ENCODE peak calls at places on chromosomes 1 and 21, in ten cellular contexts. F is endodermal cell, G is RWPE2, S is A549, U is pancreas, I is esophagus squamous epithelium, A is body of pancreas, H is cardiac muscle cell, R is osteoblast, T is ascending aorta. K is an unnamed sample. For H3K4me1, the result is how much of the 10 kb centered on the place peaks cover.

GRCh38 chr1:172653015-172653709 is 5.7 kb upstream of the FASLG start:
- DNase-seq in G (no peak), S (no peak), A (no peak), T (no peak), U (no peak), H (peak), I (no peak), R (no peak), F (no peak), K (no peak)

GRCh38 chr1:158933621-158934020 is 2.3 kb downstream of the PYHIN1 start:
- DNase-seq in A (no peak), R (no peak), I (no peak), S (no peak), G (no peak), H (no peak), F (no peak), T (no peak), U (no peak), K (no peak)

GRCh38 chr1:29193879-29194455 is 12.3 kb upstream of the SRSF4 start:
- DNase-seq in R (no peak), I (no peak), T (no peak), A (no peak), S (no peak), H (no peak), U (no peak), G (no peak), F (no peak), K (no peak)

GRCh38 chr1:173802961-173803360 is 21.5 kb upstream of the DARS2 start:
- DNase-seq in H (peak), T (no peak), U (no peak), S (no peak), R (no peak), G (no peak), F (no peak), I (no peak), A (no peak), K (no peak)

GRCh38 chr1:225873281-225873850 is 8.8 kb downstream of the TMEM63A start:
- DNase-seq in H (no peak), G (no peak), S (no peak), A (no peak), T (no peak), R (no peak), I (no peak), F (no peak), U (no peak), K (no peak)

GRCh38 chr1:81812712-81813111 is 12.0 kb downstream of the ADGRL2 start:
- DNase-seq in H (peak), T (no peak), S (no peak), G (no peak), U (no peak), A (no peak), F (no peak), I (no peak), R (peak), K (no peak)

GRCh38 chr1:94597701-94598100 is 56.1 kb upstream of the F3 start:
- DNase-seq in S (no peak), F (peak), A (no peak), I (no peak), G (no peak), T (no peak), R (peak), U (no peak), H (peak), K (peak)

GRCh38 chr1:223189525-223189902 is 46.5 kb upstream of the TLR5 start:
- DNase-seq in T (no peak), H (no peak), U (no peak), S (no peak), I (no peak), G (no peak), F (peak), A (no peak), R (no peak), K (no peak)

GRCh38 chr1:112906155-112906698 is 49.8 kb downstream of the SLC16A1 start:
- DNase-seq in F (no peak), H (no peak), S (no peak), R (no peak), I (no peak), T (no peak), A (no peak), U (no peak), G (no peak), K (peak)

GRCh38 chr1:245921417-245921816 is 585.7 kb downstream of the SMYD3 start:
- DNase-seq in U (no peak), A (no peak), I (no peak), T (no peak), G (no peak), R (no peak), S (no peak), F (no peak), H (no peak), K (no peak)

GRCh38 chr1:5880630-5881405 is 111.4 kb downstream of the NPHP4 start:
- DNase-seq in R (peak), H (no peak), S (no peak), U (no peak), A (no peak), I (no peak), F (no peak), T (no peak), G (no peak), K (no peak)

GRCh38 chr21:25362375-25363267 is 244.7 kb downstream of the MRPL39 start:
- DNase-seq in G (no peak), A (no peak), F (no peak), R (no peak), I (no peak), T (no peak), S (no peak), H (no peak), U (no peak), K (no peak)

GRCh38 chr1:233019083-233019482 is 68.7 kb downstream of the NTPCR start:
- DNase-seq in I (no peak), A (no peak), T (no peak), S (no peak), G (no peak), F (no peak), H (no peak), R (no peak), U (no peak), K (no peak)

GRCh38 chr1:48568501-48568900 is 96.5 kb upstream of the SPATA6 start:
- DNase-seq in A (no peak), R (no peak), T (no peak), S (no peak), G (no peak), U (no peak), I (no peak), F (no peak), H (no peak), K (peak)

GRCh38 chr1:197140123-197140522 is 6.3 kb downstream of the ASPM start:
- DNase-seq in G (no peak), A (no peak), U (no peak), I (no peak), F (no peak), H (peak), S (no peak), T (no peak), R (no peak), K (no peak)

GRCh38 chr21:28487455-28488070 is 505.1 kb downstream of the LTN1 start:
- DNase-seq in A (no peak), G (no peak), I (no peak), S (no peak), R (no peak), F (no peak), T (no peak), U (no peak), H (no peak), K (no peak)

GRCh38 chr21:45562965-45563364 is 20.7 kb upstream of the SLC19A1 start:
- DNase-seq in G (no peak), F (peak), I (no peak), H (no peak), U (no peak), T (no peak), A (no peak), S (no peak), R (no peak), K (no peak)

GRCh38 chr1:192810253-192810880 is 1.5 kb downstream of the RGS2 start:
- DNase-seq in H (peak), G (no peak), I (no peak), F (peak), R (no peak), T (no peak), A (no peak), S (no peak), U (peak), K (no peak)

GRCh38 chr21:21232320-21232719 is 234.1 kb downstream of the NCAM2 start:
- DNase-seq in R (no peak), F (no peak), T (no peak), U (no peak), H (peak), S (no peak), I (no peak), A (no peak), G (no peak), K (no peak)

GRCh38 chr21:36477001-36477400 is 2.9 kb downstream of the CLDN14 start:
- DNase-seq in F (no peak), H (no peak), A (no peak), I (no peak), R (no peak), T (no peak), S (no peak), U (no peak), G (no peak), K (no peak)

GRCh38 chr1:94629259-94630181 is 88.0 kb upstream of the F3 start:
- DNase-seq in I (no peak), G (no peak), A (no peak), H (peak), U (no peak), R (no peak), T (no peak), F (no peak), S (no peak), K (no peak)

GRCh38 chr21:37915941-37916794 is at the start of gene KCNJ6:
- DNase-seq in F (peak), G (no peak), U (no peak), H (peak), S (peak), I (no peak), A (peak), R (peak), T (no peak), K (peak)

GRCh38 chr21:37917612-37918011 is 1.4 kb upstream of the KCNJ6 start:
- DNase-seq in R (peak), S (no peak), A (no peak), H (peak), G (no peak), I (no peak), U (no peak), T (no peak), F (no peak), K (peak)

GRCh38 chr21:37914211-37914900 is 1.9 kb downstream of the KCNJ6 start:
- DNase-seq in I (no peak), H (peak), U (no peak), A (peak), S (no peak), G (no peak), R (peak), T (no peak), F (peak), K (peak)

GRCh38 chr21:37915516-37915915 is 741 bp downstream of the KCNJ6 start:
- DNase-seq in R (no peak), A (no peak), T (no peak), G (no peak), F (no peak), S (no peak), H (no peak), U (no peak), I (no peak), K (no peak)

GRCh38 chr21:37916795-37917142 is 512 bp upstream of the KCNJ6 start:
- DNase-seq in R (no peak), G (no peak), H (no peak), U (no peak), A (peak), T (no peak), I (no peak), F (peak), S (peak), K (no peak)
- TF ChIP-seq CTCF in R (no peak), G (no peak), H (no peak), U (no peak), A (no peak), T (no peak), I (no peak), F (peak), S (peak), K (no peak)

DNA sequence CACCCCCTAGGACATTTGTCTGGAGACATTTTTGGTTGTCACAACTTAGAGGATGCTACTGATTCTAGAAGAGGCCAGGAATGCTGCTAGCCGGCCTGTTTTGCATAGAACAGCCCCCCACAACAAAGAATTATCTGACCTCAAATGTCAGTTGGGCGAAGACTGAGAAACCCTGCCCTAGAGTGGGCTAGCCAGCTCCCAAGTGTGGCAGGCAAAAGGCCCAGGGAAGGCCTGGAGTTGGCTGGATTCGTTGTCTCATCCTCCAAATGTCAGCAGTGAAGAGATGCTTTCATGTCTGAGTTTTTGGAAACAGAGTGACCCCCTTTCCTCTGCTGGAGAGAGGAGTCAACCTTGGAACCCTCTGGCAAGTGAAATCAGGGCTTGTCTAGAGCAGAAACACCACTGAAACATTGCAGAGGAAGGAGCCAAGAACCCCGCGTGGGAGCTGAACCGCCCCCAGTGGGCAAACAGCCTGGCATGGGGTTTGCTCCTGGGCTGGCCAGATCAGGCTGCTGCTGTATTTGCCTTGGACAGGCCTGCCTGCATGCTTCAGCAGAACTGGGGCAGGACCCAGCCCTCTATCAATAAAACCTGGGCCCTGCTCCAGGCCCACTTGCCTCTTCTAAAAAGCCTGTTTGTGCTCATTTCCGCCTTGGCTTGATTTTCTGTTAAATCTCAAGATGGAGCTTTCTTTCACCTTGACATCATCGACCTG is 32.9 kb downstream of the RASSF5 start:
- DNase-seq in F (no peak), S (no peak), T (peak), U (peak), R (no peak), A (peak), G (no peak), I (no peak), H (peak), K (no peak)
- H3K27ac ChIP-seq in F (no peak), S (no peak), T (peak), U (peak), R (no peak), A (peak), G (no peak), I (peak), H (no peak), K (no peak)

GRCh38 chr21:31489014-31489413 is 145.0 kb upstream of the TIAM1 start:
- DNase-seq in R (no peak), F (no peak), U (no peak), A (no peak), G (no peak), S (no peak), T (no peak), I (no peak), H (no peak), K (no peak)
- H3K4me1 ChIP-seq in R (under half), F (under half), U (under half), A (under half), G (under half), S (under half), T (under half), I (under half), H (under half), K (under half)

GRCh38 chr1:170659404-170660035 is 4.4 kb upstream of the PRRX1 start:
- DNase-seq in F (peak), I (no peak), G (no peak), T (no peak), U (no peak), H (no peak), R (no peak), S (no peak), A (no peak), K (no peak)
- TF ChIP-seq CTCF in F (no peak), I (no peak), G (no peak), T (no peak), U (no peak), H (no peak), R (no peak), S (no peak), A (no peak), K (no peak)

DNA sequence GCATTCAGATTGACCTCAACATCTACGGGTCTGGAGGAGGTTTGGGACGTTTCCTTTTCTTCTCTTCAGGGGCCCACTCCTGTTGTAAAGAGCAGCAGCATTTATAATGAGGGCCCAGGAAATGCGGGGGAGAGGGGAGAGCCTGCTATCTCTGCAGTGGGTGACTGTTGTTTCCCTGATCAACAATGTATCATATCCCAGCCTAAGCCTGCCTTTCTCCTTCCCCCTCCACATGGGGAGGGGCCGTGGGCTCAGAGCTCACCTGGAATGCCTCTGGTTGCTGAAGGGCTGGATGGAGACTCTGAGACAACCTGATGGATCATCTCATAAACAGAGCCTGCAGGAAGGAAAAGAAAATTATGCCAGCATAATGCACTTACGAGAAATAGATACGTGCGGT is 36.0 kb upstream of the HAO2 start:
- DNase-seq in I (no peak), T (no peak), R (no peak), F (peak), G (no peak), H (no peak), A (no peak), S (no peak), U (no peak), K (no peak)
- H3K27ac ChIP-seq in I (no peak), T (no peak), R (no peak), F (no peak), G (no peak), H (no peak), A (no peak), S (no peak), U (no peak), K (no peak)